ENCODE peak calls at places on chromosomes 1 and 21, in four cellular contexts. One of them, this sample, is unnamed.

GRCh38 chr1:153985341-153985912 is 712 bp downstream of the RAB13 start:
- DNase-seq in transverse colon: peak; percentile 36
- DNase-seq in HCT116: no peak
- DNase-seq in psoas muscle: peak; percentile 81
- DNase-seq in this sample: peak; percentile 81

GRCh38 chr1:188350104-188350503 is 1521.4 kb downstream of the PLA2G4A start:
- DNase-seq in transverse colon: no peak
- DNase-seq in HCT116: no peak
- DNase-seq in psoas muscle: no peak
- DNase-seq in this sample: no peak

GRCh38 chr1:21568809-21569385 is 59.7 kb downstream of the ALPL start:
- DNase-seq in transverse colon: no peak
- DNase-seq in HCT116: no peak
- DNase-seq in psoas muscle: no peak
- DNase-seq in this sample: no peak

GRCh38 chr1:36128126-36128904 is 3.3 kb upstream of the COL8A2 start:
- DNase-seq in transverse colon: no peak
- DNase-seq in HCT116: no peak
- DNase-seq in psoas muscle: no peak
- DNase-seq in this sample: no peak

GRCh38 chr21:42561742-42562141 is 48.1 kb downstream of the SLC37A1 start:
- DNase-seq in transverse colon: peak; percentile 44
- DNase-seq in HCT116: no peak
- DNase-seq in psoas muscle: no peak
- DNase-seq in this sample: no peak

GRCh38 chr1:157219600-157219999 is 81.4 kb upstream of the ETV3 start:
- DNase-seq in transverse colon: no peak
- DNase-seq in HCT116: no peak
- DNase-seq in psoas muscle: no peak
- DNase-seq in this sample: no peak

GRCh38 chr1:62800825-62801306 is 16.9 kb downstream of the ATG4C start:
- DNase-seq in transverse colon: no peak
- DNase-seq in HCT116: no peak
- DNase-seq in psoas muscle: no peak
- DNase-seq in this sample: peak; percentile 12

GRCh38 chr1:230145505-230145899 is 78.5 kb downstream of the GALNT2 start:
- DNase-seq in transverse colon: no peak
- DNase-seq in HCT116: no peak
- DNase-seq in psoas muscle: no peak
- DNase-seq in this sample: no peak

GRCh38 chr1:8004803-8005573 is 21.1 kb downstream of the ERRFI1 start:
- DNase-seq in transverse colon: peak; percentile 75
- DNase-seq in HCT116: no peak
- DNase-seq in psoas muscle: peak; percentile 97
- DNase-seq in this sample: peak; percentile 99

GRCh38 chr1:149942207-149942606 is 5.5 kb upstream of the MTMR11 start:
- DNase-seq in transverse colon: peak; percentile 52
- DNase-seq in HCT116: no peak
- DNase-seq in psoas muscle: no peak
- DNase-seq in this sample: peak; percentile 67
- H3K4me3 ChIP-seq in transverse colon: no peak overlapping the region
- H3K4me3 ChIP-seq in HCT116: no peak overlapping the region
- H3K4me3 ChIP-seq in psoas muscle: no peak overlapping the region
- H3K4me3 ChIP-seq in this sample: no peak overlapping the region

DNA sequence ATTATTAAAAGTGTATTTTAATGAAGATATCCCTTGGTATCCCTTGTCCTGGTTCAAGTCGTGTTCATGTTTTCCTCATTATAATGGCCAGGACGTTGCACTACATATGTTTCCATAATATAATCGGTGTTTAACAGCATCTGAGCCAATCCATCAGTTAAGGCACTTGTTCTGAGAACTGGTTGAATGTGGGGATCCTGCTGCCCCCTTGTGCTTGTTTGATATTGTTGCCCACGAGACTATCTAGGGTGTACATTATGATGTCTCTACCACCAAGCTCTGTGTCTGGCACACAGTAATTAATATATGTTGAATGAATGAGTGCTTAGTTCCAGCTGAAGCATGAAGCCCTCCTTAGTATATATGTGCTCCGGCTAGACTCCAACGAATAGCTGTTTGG is 193.0 kb downstream of the CACNA1E start:
- DNase-seq in transverse colon: peak; percentile 49
- DNase-seq in HCT116: peak; percentile 13
- DNase-seq in psoas muscle: no peak
- DNase-seq in this sample: peak; percentile 2
- TF ChIP-seq CTCF in transverse colon: peak; percentile 40
- TF ChIP-seq CTCF in HCT116: peak; percentile 54
- TF ChIP-seq CTCF in psoas muscle: peak; percentile 51
- TF ChIP-seq CTCF in this sample: no peak

GRCh38 chr1:79472067-79472656 is 465.6 kb upstream of the ADGRL4 start:
- DNase-seq in transverse colon: no peak
- DNase-seq in HCT116: no peak
- DNase-seq in psoas muscle: no peak
- DNase-seq in this sample: no peak

GRCh38 chr1:79478728-79479373 is 472.3 kb upstream of the ADGRL4 start:
- DNase-seq in transverse colon: no peak
- DNase-seq in HCT116: no peak
- DNase-seq in psoas muscle: no peak
- DNase-seq in this sample: no peak

DNA sequence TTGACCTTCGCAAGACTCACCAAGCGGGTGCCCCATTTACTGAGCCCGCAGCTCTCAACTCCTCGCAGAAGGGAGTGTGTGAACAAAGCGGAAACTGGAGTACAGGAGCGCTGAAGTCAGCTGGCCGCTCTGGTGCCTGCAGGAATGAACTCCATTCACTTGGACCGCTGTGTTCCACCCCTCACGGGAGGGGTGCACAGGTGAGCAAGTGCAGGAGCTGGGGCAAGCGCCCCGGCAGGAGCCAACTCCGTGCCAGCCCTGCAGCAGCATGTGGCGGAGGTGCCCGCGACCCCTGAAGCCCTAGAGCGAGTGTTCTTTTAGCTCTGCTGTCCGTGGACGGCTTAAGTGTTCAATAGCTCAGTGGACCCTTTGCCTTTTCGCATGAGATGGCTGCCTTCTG is 471.6 kb upstream of the ADGRL4 start:
- DNase-seq in transverse colon: no peak
- DNase-seq in HCT116: no peak
- DNase-seq in psoas muscle: no peak
- DNase-seq in this sample: no peak
- H3K4me3 ChIP-seq in transverse colon: no peak overlapping the region
- H3K4me3 ChIP-seq in HCT116: no peak overlapping the region
- H3K4me3 ChIP-seq in psoas muscle: no peak overlapping the region
- H3K4me3 ChIP-seq in this sample: no peak overlapping the region

GRCh38 chr1:100538935-100539835 is 1.2 kb downstream of the GPR88 start:
- DNase-seq in transverse colon: no peak
- DNase-seq in HCT116: no peak
- DNase-seq in psoas muscle: no peak
- DNase-seq in this sample: no peak
- TF ChIP-seq CTCF in transverse colon: no peak
- TF ChIP-seq CTCF in HCT116: no peak
- TF ChIP-seq CTCF in psoas muscle: no peak
- TF ChIP-seq CTCF in this sample: peak; percentile 35

GRCh38 chr1:152907686-152908601 is at the start of gene IVL:
- DNase-seq in transverse colon: no peak
- DNase-seq in HCT116: peak; percentile 8
- DNase-seq in psoas muscle: no peak
- DNase-seq in this sample: no peak

GRCh38 chr1:152917794-152918193 is 9.4 kb downstream of the IVL start:
- DNase-seq in transverse colon: no peak
- DNase-seq in HCT116: peak; percentile 18
- DNase-seq in psoas muscle: no peak
- DNase-seq in this sample: no peak

GRCh38 chr1:152912471-152912870 is 4.1 kb downstream of the IVL start:
- DNase-seq in transverse colon: no peak
- DNase-seq in HCT116: no peak
- DNase-seq in psoas muscle: no peak
- DNase-seq in this sample: no peak

GRCh38 chr1:152912900-152913299 is 4.6 kb downstream of the IVL start:
- DNase-seq in transverse colon: no peak
- DNase-seq in HCT116: no peak
- DNase-seq in psoas muscle: no peak
- DNase-seq in this sample: no peak
- H3K4me3 ChIP-seq in transverse colon: no peak overlapping the region
- H3K4me3 ChIP-seq in HCT116: no peak overlapping the region
- H3K4me3 ChIP-seq in psoas muscle: no peak overlapping the region
- H3K4me3 ChIP-seq in this sample: no peak overlapping the region

GRCh38 chr1:207713529-207713928 is 38.3 kb upstream of the CD46 start:
- DNase-seq in transverse colon: no peak
- DNase-seq in HCT116: no peak
- DNase-seq in psoas muscle: no peak
- DNase-seq in this sample: peak; percentile 6
- TF ChIP-seq CTCF in transverse colon: no peak
- TF ChIP-seq CTCF in HCT116: no peak
- TF ChIP-seq CTCF in psoas muscle: no peak
- TF ChIP-seq CTCF in this sample: no peak

GRCh38 chr1:38014171-38014570 is 1.6 kb downstream of the UTP11 start:
- DNase-seq in transverse colon: no peak
- DNase-seq in HCT116: no peak
- DNase-seq in psoas muscle: no peak
- DNase-seq in this sample: peak; percentile 45
- H3K4me3 ChIP-seq in transverse colon: no peak overlapping the region
- H3K4me3 ChIP-seq in HCT116: peak overlapping the region; percentile 95
- H3K4me3 ChIP-seq in psoas muscle: peak overlapping the region; percentile 85
- H3K4me3 ChIP-seq in this sample: peak overlapping the region; percentile 0

This sample was measured in choroid plexus epithelial cell.